ENCODE peak calls at places on chromosomes 3 and 15, in five cellular contexts. One of them, this sample, is unnamed.
A peak's percentile ranks its signal among the peaks of the same experiment; 100 is the strongest.

GRCh38 chr3:153901991-153902390 is 219.2 kb upstream of the ARHGEF26 start:
- DNase-seq in skeletal muscle cell: no peak
- DNase-seq in left ventricle myocardium inferior: no peak
- DNase-seq in HEK293T: no peak
- DNase-seq in left cardiac atrium: no peak
- DNase-seq in this sample: no peak

GRCh38 chr15:28094732-28095521 is 4.2 kb downstream of the OCA2 start:
- DNase-seq in HEK293T: no peak
- DNase-seq in left cardiac atrium: peak; percentile 53
- DNase-seq in skeletal muscle cell: no peak
- DNase-seq in left ventricle myocardium inferior: no peak
- DNase-seq in this sample: peak; percentile 69

GRCh38 chr3:119257654-119258410 is 17.2 kb upstream of the B4GALT4 start:
- DNase-seq in skeletal muscle cell: no peak
- DNase-seq in left cardiac atrium: no peak
- DNase-seq in left ventricle myocardium inferior: no peak
- DNase-seq in HEK293T: no peak
- DNase-seq in this sample: no peak

GRCh38 chr3:119405315-119405714 is 58.1 kb downstream of the TMEM39A start:
- DNase-seq in HEK293T: no peak
- DNase-seq in left ventricle myocardium inferior: no peak
- DNase-seq in skeletal muscle cell: no peak
- DNase-seq in left cardiac atrium: no peak
- DNase-seq in this sample: no peak

GRCh38 chr3:106006001-106006400 is 137.2 kb upstream of the CBLB start:
- DNase-seq in skeletal muscle cell: peak; percentile 91
- DNase-seq in HEK293T: no peak
- DNase-seq in left ventricle myocardium inferior: no peak
- DNase-seq in left cardiac atrium: peak; percentile 26
- DNase-seq in this sample: no peak

GRCh38 chr3:142962520-142963265 is 781 bp downstream of the PAQR9 start:
- DNase-seq in HEK293T: peak; percentile 32
- DNase-seq in left ventricle myocardium inferior: no peak
- DNase-seq in skeletal muscle cell: no peak
- DNase-seq in left cardiac atrium: no peak
- DNase-seq in this sample: no peak

GRCh38 chr3:141860766-141861513 is 15.5 kb upstream of the ATP1B3 start:
- DNase-seq in left cardiac atrium: no peak
- DNase-seq in skeletal muscle cell: no peak
- DNase-seq in HEK293T: no peak
- DNase-seq in left ventricle myocardium inferior: no peak
- DNase-seq in this sample: no peak

GRCh38 chr3:42914771-42915515 is 9.0 kb downstream of the ZNF662 start:
- DNase-seq in left cardiac atrium: no peak
- DNase-seq in HEK293T: no peak
- DNase-seq in skeletal muscle cell: no peak
- DNase-seq in left ventricle myocardium inferior: no peak
- DNase-seq in this sample: no peak

GRCh38 chr3:52983336-52983807 is 62.5 kb downstream of the SFMBT1 start:
- DNase-seq in HEK293T: no peak
- DNase-seq in skeletal muscle cell: no peak
- DNase-seq in left cardiac atrium: no peak
- DNase-seq in left ventricle myocardium inferior: no peak
- DNase-seq in this sample: no peak

GRCh38 chr3:86109434-86109833 is 881.5 kb downstream of the VGLL3 start:
- DNase-seq in left ventricle myocardium inferior: no peak
- DNase-seq in HEK293T: no peak
- DNase-seq in skeletal muscle cell: no peak
- DNase-seq in left cardiac atrium: no peak
- DNase-seq in this sample: no peak

GRCh38 chr3:62870321-62870720 is 4.9 kb downstream of the CADPS start:
- DNase-seq in skeletal muscle cell: peak; percentile 28
- DNase-seq in left ventricle myocardium inferior: no peak
- DNase-seq in left cardiac atrium: no peak
- DNase-seq in HEK293T: no peak
- DNase-seq in this sample: no peak

GRCh38 chr3:197305854-197306253 is 7.4 kb upstream of the DLG1 start:
- DNase-seq in skeletal muscle cell: peak; percentile 56
- DNase-seq in HEK293T: no peak
- DNase-seq in left cardiac atrium: no peak
- DNase-seq in left ventricle myocardium inferior: no peak
- DNase-seq in this sample: no peak

GRCh38 chr3:61439116-61439459 is 122.3 kb upstream of the PTPRG start:
- DNase-seq in left ventricle myocardium inferior: no peak
- DNase-seq in skeletal muscle cell: no peak
- DNase-seq in HEK293T: no peak
- DNase-seq in left cardiac atrium: no peak
- DNase-seq in this sample: no peak

GRCh38 chr3:46705751-46706572 is 4.8 kb downstream of the TMIE start:
- DNase-seq in left cardiac atrium: no peak
- DNase-seq in left ventricle myocardium inferior: peak; percentile 13
- DNase-seq in skeletal muscle cell: no peak
- DNase-seq in HEK293T: no peak
- DNase-seq in this sample: peak; percentile 95

GRCh38 chr15:69573815-69574472 is 121.3 kb downstream of the RPLP1 start:
- DNase-seq in left ventricle myocardium inferior: no peak
- DNase-seq in left cardiac atrium: no peak
- DNase-seq in skeletal muscle cell: no peak
- DNase-seq in HEK293T: no peak
- DNase-seq in this sample: no peak

GRCh38 chr3:49902511-49903345 is 945 bp downstream of the MST1R start:
- DNase-seq in left ventricle myocardium inferior: no peak
- DNase-seq in skeletal muscle cell: no peak
- DNase-seq in left cardiac atrium: no peak
- DNase-seq in HEK293T: no peak
- DNase-seq in this sample: peak; percentile 50

GRCh38 chr15:29988689-29989088 is 94.1 kb upstream of the GOLGA8J start:
- DNase-seq in left ventricle myocardium inferior: no peak
- DNase-seq in HEK293T: no peak
- DNase-seq in left cardiac atrium: no peak
- DNase-seq in skeletal muscle cell: no peak
- DNase-seq in this sample: no peak

GRCh38 chr15:101540480-101541239 is 51.2 kb upstream of the PCSK6 start:
- DNase-seq in left ventricle myocardium inferior: no peak
- DNase-seq in skeletal muscle cell: no peak
- DNase-seq in left cardiac atrium: no peak
- DNase-seq in HEK293T: no peak
- DNase-seq in this sample: peak; percentile 47

GRCh38 chr3:134933997-134934396 is 138.9 kb downstream of the EPHB1 start:
- DNase-seq in left ventricle myocardium inferior: no peak
- DNase-seq in HEK293T: no peak
- DNase-seq in left cardiac atrium: no peak
- DNase-seq in skeletal muscle cell: no peak
- DNase-seq in this sample: no peak

GRCh38 chr15:84715442-84716035 is 400 bp downstream of the SEC11A start:
- DNase-seq in skeletal muscle cell: no peak
- DNase-seq in left ventricle myocardium inferior: no peak
- DNase-seq in left cardiac atrium: peak; percentile 39
- DNase-seq in HEK293T: peak; percentile 37
- DNase-seq in this sample: peak; percentile 61

GRCh38 chr15:43517354-43518072 is at the start of gene MAP1A:
- DNase-seq in skeletal muscle cell: peak; percentile 34
- DNase-seq in left cardiac atrium: peak; percentile 63
- DNase-seq in left ventricle myocardium inferior: peak; percentile 61
- DNase-seq in HEK293T: peak; percentile 46
- DNase-seq in this sample: peak; percentile 93

GRCh38 chr15:87827126-87827525 is 429.4 kb downstream of the NTRK3 start:
- DNase-seq in left cardiac atrium: no peak
- DNase-seq in skeletal muscle cell: no peak
- DNase-seq in left ventricle myocardium inferior: no peak
- DNase-seq in HEK293T: no peak
- DNase-seq in this sample: no peak

This sample was measured in islet precursor cell.